ENCODE peak calls at places on chromosomes 12 and 14, in ten cellular contexts. One of them, this sample, is unnamed.

GRCh38 chr12:103672401-103673119 is 85.5 kb downstream of the STAB2 start:
- DNase-seq in choroid plexus epithelial cell: no peak
- DNase-seq in AG09319: no peak
- DNase-seq in WTC11: no peak
- DNase-seq in heart left ventricle: no peak
- DNase-seq in MM.1S: no peak
- DNase-seq in upper lobe of left lung: no peak
- DNase-seq in neural progenitor cell: no peak
- DNase-seq in testis: no peak
- DNase-seq in prostate gland: no peak
- DNase-seq in this sample: no peak

GRCh38 chr14:57486767-57487379 is 6.8 kb downstream of the CCDC198 start:
- DNase-seq in choroid plexus epithelial cell: peak; percentile 72
- DNase-seq in AG09319: peak; percentile 4
- DNase-seq in WTC11: no peak
- DNase-seq in heart left ventricle: no peak
- DNase-seq in MM.1S: peak; percentile 9
- DNase-seq in upper lobe of left lung: no peak
- DNase-seq in neural progenitor cell: peak; percentile 72
- DNase-seq in testis: peak; percentile 19
- DNase-seq in prostate gland: no peak
- DNase-seq in this sample: peak; percentile 64

GRCh38 chr14:34956906-34957305 is 25.9 kb upstream of the SRP54 start:
- DNase-seq in choroid plexus epithelial cell: no peak
- DNase-seq in AG09319: no peak
- DNase-seq in WTC11: no peak
- DNase-seq in heart left ventricle: no peak
- DNase-seq in MM.1S: peak; percentile 55
- DNase-seq in upper lobe of left lung: no peak
- DNase-seq in neural progenitor cell: no peak
- DNase-seq in testis: no peak
- DNase-seq in prostate gland: no peak
- DNase-seq in this sample: no peak

GRCh38 chr12:129276408-129277042 is 423.2 kb downstream of the GLT1D1 start:
- DNase-seq in choroid plexus epithelial cell: no peak
- DNase-seq in AG09319: no peak
- DNase-seq in WTC11: no peak
- DNase-seq in heart left ventricle: no peak
- DNase-seq in MM.1S: no peak
- DNase-seq in upper lobe of left lung: no peak
- DNase-seq in neural progenitor cell: peak; percentile 31
- DNase-seq in testis: peak; percentile 68
- DNase-seq in prostate gland: no peak
- DNase-seq in this sample: no peak

GRCh38 chr12:95733156-95733825 is 57.3 kb downstream of the NTN4 start:
- DNase-seq in choroid plexus epithelial cell: no peak
- DNase-seq in AG09319: no peak
- DNase-seq in WTC11: no peak
- DNase-seq in heart left ventricle: no peak
- DNase-seq in MM.1S: no peak
- DNase-seq in upper lobe of left lung: no peak
- DNase-seq in neural progenitor cell: no peak
- DNase-seq in testis: no peak
- DNase-seq in prostate gland: peak; percentile 54
- DNase-seq in this sample: peak; percentile 25

GRCh38 chr14:35362911-35363374 is 41.6 kb downstream of the NFKBIA start:
- DNase-seq in choroid plexus epithelial cell: peak; percentile 64
- DNase-seq in AG09319: no peak
- DNase-seq in WTC11: no peak
- DNase-seq in heart left ventricle: no peak
- DNase-seq in MM.1S: no peak
- DNase-seq in upper lobe of left lung: peak; percentile 68
- DNase-seq in neural progenitor cell: no peak
- DNase-seq in testis: no peak
- DNase-seq in prostate gland: no peak
- DNase-seq in this sample: no peak

GRCh38 chr12:21940972-21941521 is at the start of gene ABCC9:
- DNase-seq in choroid plexus epithelial cell: peak; percentile 29
- DNase-seq in AG09319: no peak
- DNase-seq in WTC11: peak; percentile 55
- DNase-seq in heart left ventricle: peak; percentile 73
- DNase-seq in MM.1S: no peak
- DNase-seq in upper lobe of left lung: peak; percentile 89
- DNase-seq in neural progenitor cell: peak; percentile 72
- DNase-seq in testis: peak; percentile 39
- DNase-seq in prostate gland: peak; percentile 30
- DNase-seq in this sample: no peak

GRCh38 chr12:94078138-94078723 is 70.1 kb upstream of the PLXNC1 start:
- DNase-seq in choroid plexus epithelial cell: no peak
- DNase-seq in AG09319: no peak
- DNase-seq in WTC11: no peak
- DNase-seq in heart left ventricle: no peak
- DNase-seq in MM.1S: no peak
- DNase-seq in upper lobe of left lung: no peak
- DNase-seq in neural progenitor cell: no peak
- DNase-seq in testis: no peak
- DNase-seq in prostate gland: no peak
- DNase-seq in this sample: no peak

GRCh38 chr12:1047898-1048660 is 57.1 kb downstream of the ERC1 start:
- DNase-seq in choroid plexus epithelial cell: no peak
- DNase-seq in AG09319: no peak
- DNase-seq in WTC11: no peak
- DNase-seq in heart left ventricle: no peak
- DNase-seq in MM.1S: no peak
- DNase-seq in upper lobe of left lung: no peak
- DNase-seq in neural progenitor cell: no peak
- DNase-seq in testis: peak; percentile 45
- DNase-seq in prostate gland: no peak
- DNase-seq in this sample: no peak

GRCh38 chr12:27277846-27278260 is 33.8 kb downstream of the STK38L start:
- DNase-seq in choroid plexus epithelial cell: peak; percentile 91
- DNase-seq in AG09319: peak; percentile 31
- DNase-seq in WTC11: no peak
- DNase-seq in heart left ventricle: no peak
- DNase-seq in MM.1S: peak; percentile 55
- DNase-seq in upper lobe of left lung: no peak
- DNase-seq in neural progenitor cell: no peak
- DNase-seq in testis: no peak
- DNase-seq in prostate gland: no peak
- DNase-seq in this sample: peak; percentile 80

GRCh38 chr12:44873898-44874297 is 2.2 kb downstream of the NELL2 start:
- DNase-seq in choroid plexus epithelial cell: peak; percentile 16
- DNase-seq in AG09319: no peak
- DNase-seq in WTC11: no peak
- DNase-seq in heart left ventricle: no peak
- DNase-seq in MM.1S: peak; percentile 11
- DNase-seq in upper lobe of left lung: no peak
- DNase-seq in neural progenitor cell: no peak
- DNase-seq in testis: no peak
- DNase-seq in prostate gland: no peak
- DNase-seq in this sample: peak; percentile 6

GRCh38 chr12:63151898-63152700 is 1.1 kb upstream of the AVPR1A start:
- DNase-seq in choroid plexus epithelial cell: peak; percentile 75
- DNase-seq in AG09319: peak; percentile 2
- DNase-seq in WTC11: peak; percentile 72
- DNase-seq in heart left ventricle: peak; percentile 33
- DNase-seq in MM.1S: peak; percentile 23
- DNase-seq in upper lobe of left lung: peak; percentile 25
- DNase-seq in neural progenitor cell: peak; percentile 88
- DNase-seq in testis: peak; percentile 58
- DNase-seq in prostate gland: no peak
- DNase-seq in this sample: peak; percentile 51
- TF ChIP-seq CTCF in choroid plexus epithelial cell: peak; percentile 92
- TF ChIP-seq CTCF in AG09319: peak; percentile 86
- TF ChIP-seq CTCF in WTC11: peak; percentile 88
- TF ChIP-seq CTCF in heart left ventricle: peak; percentile 72
- TF ChIP-seq CTCF in MM.1S: peak; percentile 51
- TF ChIP-seq CTCF in upper lobe of left lung: no peak
- TF ChIP-seq CTCF in neural progenitor cell: peak; percentile 88
- TF ChIP-seq CTCF in testis: peak; percentile 77
- TF ChIP-seq CTCF in prostate gland: peak; percentile 51
- TF ChIP-seq CTCF in this sample: peak; percentile 71

DNA sequence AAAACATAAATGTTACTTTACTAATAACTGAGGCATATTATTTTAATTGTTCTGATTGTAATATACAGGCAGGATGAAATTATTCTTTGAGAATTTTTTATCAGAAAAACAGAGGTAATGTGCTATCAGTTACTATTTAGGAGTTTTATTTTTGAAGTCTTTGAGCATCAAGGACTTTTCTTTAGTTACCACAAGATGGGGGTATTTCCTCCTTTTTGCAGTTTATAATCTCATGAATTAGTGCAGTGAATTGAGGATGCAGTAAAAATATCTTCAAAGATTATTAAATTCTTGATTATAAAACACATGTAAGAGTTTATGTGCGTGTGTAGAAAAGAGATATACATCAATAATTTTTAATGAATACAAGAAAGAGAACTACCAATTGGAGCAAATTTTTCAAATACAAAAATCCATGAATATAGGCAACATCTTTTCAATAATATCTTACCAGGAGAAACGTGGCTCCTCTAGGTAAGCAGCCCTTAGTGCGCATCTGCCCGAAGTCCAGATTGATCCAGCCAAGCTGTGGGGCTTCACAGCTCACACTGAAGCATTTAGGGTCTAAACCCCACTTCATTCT is 71.6 kb downstream of the ERGIC2 start:
- DNase-seq in choroid plexus epithelial cell: peak; percentile 60
- DNase-seq in AG09319: no peak
- DNase-seq in WTC11: no peak
- DNase-seq in heart left ventricle: no peak
- DNase-seq in MM.1S: no peak
- DNase-seq in upper lobe of left lung: no peak
- DNase-seq in neural progenitor cell: no peak
- DNase-seq in testis: no peak
- DNase-seq in prostate gland: no peak
- DNase-seq in this sample: peak; percentile 26
- TF ChIP-seq CTCF in choroid plexus epithelial cell: peak; percentile 46
- TF ChIP-seq CTCF in AG09319: peak; percentile 55
- TF ChIP-seq CTCF in WTC11: no peak
- TF ChIP-seq CTCF in heart left ventricle: peak; percentile 44
- TF ChIP-seq CTCF in MM.1S: peak; percentile 37
- TF ChIP-seq CTCF in upper lobe of left lung: no peak
- TF ChIP-seq CTCF in neural progenitor cell: peak; percentile 59
- TF ChIP-seq CTCF in testis: no peak
- TF ChIP-seq CTCF in prostate gland: peak; percentile 41
- TF ChIP-seq CTCF in this sample: peak; percentile 51

GRCh38 chr12:68919581-68920239 is 13.3 kb downstream of the CPM start:
- DNase-seq in choroid plexus epithelial cell: no peak
- DNase-seq in AG09319: no peak
- DNase-seq in WTC11: no peak
- DNase-seq in heart left ventricle: no peak
- DNase-seq in MM.1S: no peak
- DNase-seq in upper lobe of left lung: no peak
- DNase-seq in neural progenitor cell: no peak
- DNase-seq in testis: no peak
- DNase-seq in prostate gland: no peak
- DNase-seq in this sample: no peak
- TF ChIP-seq CTCF in choroid plexus epithelial cell: no peak
- TF ChIP-seq CTCF in AG09319: no peak
- TF ChIP-seq CTCF in WTC11: no peak
- TF ChIP-seq CTCF in heart left ventricle: no peak
- TF ChIP-seq CTCF in MM.1S: no peak
- TF ChIP-seq CTCF in upper lobe of left lung: no peak
- TF ChIP-seq CTCF in neural progenitor cell: no peak
- TF ChIP-seq CTCF in testis: no peak
- TF ChIP-seq CTCF in prostate gland: no peak
- TF ChIP-seq CTCF in this sample: no peak

GRCh38 chr14:77761205-77761931 is 412 bp upstream of the SNW1 start:
- DNase-seq in choroid plexus epithelial cell: peak; percentile 97
- DNase-seq in AG09319: no peak
- DNase-seq in WTC11: peak; percentile 36
- DNase-seq in heart left ventricle: peak; percentile 62
- DNase-seq in MM.1S: no peak
- DNase-seq in upper lobe of left lung: no peak
- DNase-seq in neural progenitor cell: peak; percentile 57
- DNase-seq in testis: peak; percentile 69
- DNase-seq in prostate gland: no peak
- DNase-seq in this sample: peak; percentile 56
- TF ChIP-seq CTCF in choroid plexus epithelial cell: peak; percentile 48
- TF ChIP-seq CTCF in AG09319: peak; percentile 40
- TF ChIP-seq CTCF in WTC11: no peak
- TF ChIP-seq CTCF in heart left ventricle: peak; percentile 20
- TF ChIP-seq CTCF in MM.1S: peak; percentile 30
- TF ChIP-seq CTCF in upper lobe of left lung: no peak
- TF ChIP-seq CTCF in neural progenitor cell: peak; percentile 57
- TF ChIP-seq CTCF in testis: no peak
- TF ChIP-seq CTCF in prostate gland: no peak
- TF ChIP-seq CTCF in this sample: peak; percentile 19

GRCh38 chr12:122836027-122836921 is 1.0 kb downstream of the HIP1R start:
- DNase-seq in choroid plexus epithelial cell: no peak
- DNase-seq in AG09319: no peak
- DNase-seq in WTC11: no peak
- DNase-seq in heart left ventricle: no peak
- DNase-seq in MM.1S: peak; percentile 64
- DNase-seq in upper lobe of left lung: no peak
- DNase-seq in neural progenitor cell: peak; percentile 48
- DNase-seq in testis: no peak
- DNase-seq in prostate gland: peak; percentile 81
- DNase-seq in this sample: peak; percentile 64
- TF ChIP-seq CTCF in choroid plexus epithelial cell: no peak
- TF ChIP-seq CTCF in AG09319: no peak
- TF ChIP-seq CTCF in WTC11: no peak
- TF ChIP-seq CTCF in heart left ventricle: no peak
- TF ChIP-seq CTCF in MM.1S: no peak
- TF ChIP-seq CTCF in upper lobe of left lung: no peak
- TF ChIP-seq CTCF in neural progenitor cell: no peak
- TF ChIP-seq CTCF in testis: no peak
- TF ChIP-seq CTCF in prostate gland: no peak
- TF ChIP-seq CTCF in this sample: no peak

DNA sequence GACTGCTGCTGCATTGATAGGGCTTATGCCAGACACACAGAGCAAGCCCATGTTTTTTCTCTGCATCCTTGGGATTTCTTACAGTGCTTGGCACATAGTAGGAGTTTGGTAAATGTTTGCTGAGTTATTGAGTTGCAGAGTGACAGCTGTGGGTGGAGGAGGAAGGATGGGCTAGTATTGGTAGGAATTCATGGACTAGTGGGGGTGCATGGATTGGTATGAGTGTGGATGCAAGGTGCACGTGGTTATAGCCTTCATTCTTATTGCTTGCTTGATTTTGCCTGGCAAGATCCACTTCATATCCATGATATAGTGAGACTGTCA is 11.4 kb downstream of the RGS6 start:
- DNase-seq in choroid plexus epithelial cell: no peak
- DNase-seq in AG09319: no peak
- DNase-seq in WTC11: no peak
- DNase-seq in heart left ventricle: no peak
- DNase-seq in MM.1S: no peak
- DNase-seq in upper lobe of left lung: no peak
- DNase-seq in neural progenitor cell: no peak
- DNase-seq in testis: no peak
- DNase-seq in prostate gland: no peak
- DNase-seq in this sample: no peak
- TF ChIP-seq CTCF in choroid plexus epithelial cell: no peak
- TF ChIP-seq CTCF in AG09319: no peak
- TF ChIP-seq CTCF in WTC11: no peak
- TF ChIP-seq CTCF in heart left ventricle: no peak
- TF ChIP-seq CTCF in MM.1S: no peak
- TF ChIP-seq CTCF in upper lobe of left lung: no peak
- TF ChIP-seq CTCF in neural progenitor cell: no peak
- TF ChIP-seq CTCF in testis: no peak
- TF ChIP-seq CTCF in prostate gland: no peak
- TF ChIP-seq CTCF in this sample: no peak

GRCh38 chr14:78154827-78155226 is 15.3 kb upstream of the NRXN3 start:
- DNase-seq in choroid plexus epithelial cell: peak; percentile 1
- DNase-seq in AG09319: no peak
- DNase-seq in WTC11: peak; percentile 58
- DNase-seq in heart left ventricle: no peak
- DNase-seq in MM.1S: no peak
- DNase-seq in upper lobe of left lung: no peak
- DNase-seq in neural progenitor cell: peak; percentile 53
- DNase-seq in testis: no peak
- DNase-seq in prostate gland: no peak
- DNase-seq in this sample: no peak
- TF ChIP-seq CTCF in choroid plexus epithelial cell: no peak
- TF ChIP-seq CTCF in AG09319: no peak
- TF ChIP-seq CTCF in WTC11: no peak
- TF ChIP-seq CTCF in heart left ventricle: no peak
- TF ChIP-seq CTCF in MM.1S: no peak
- TF ChIP-seq CTCF in upper lobe of left lung: no peak
- TF ChIP-seq CTCF in neural progenitor cell: peak; percentile 57
- TF ChIP-seq CTCF in testis: no peak
- TF ChIP-seq CTCF in prostate gland: no peak
- TF ChIP-seq CTCF in this sample: no peak